ENCODE peak calls at places on chromosomes 6 and 20, in five cellular contexts. C is psoas muscle, V is adipocyte, U is left lung, J is endothelial cell of umbilical vein. P is an unnamed sample. For H3K4me1, the result is how much of the 10 kb centered on the place peaks cover.

GRCh38 chr6:31771992-31772358 is 5.2 kb downstream of the VWA7 start:
- DNase-seq in C (no peak), V (no peak), U (no peak), J (no peak), P (no peak)

GRCh38 chr6:137926985-137927384 is 59.9 kb downstream of the TNFAIP3 start:
- DNase-seq in C (no peak), V (no peak), U (no peak), J (no peak), P (no peak)

GRCh38 chr20:53157443-53158408 is 185.6 kb downstream of the TSHZ2 start:
- DNase-seq in C (peak), V (peak), U (peak), J (peak), P (no peak)

GRCh38 chr20:44728835-44729342 is 13.7 kb downstream of the CCN5 start:
- DNase-seq in C (peak), V (peak), U (peak), J (peak), P (peak)

GRCh38 chr6:9799582-9799981 is 615.3 kb downstream of the TFAP2A start:
- DNase-seq in C (no peak), V (no peak), U (no peak), J (no peak), P (no peak)

GRCh38 chr6:33314515-33314942 is 651 bp upstream of the TAPBP start:
- DNase-seq in C (peak), V (peak), U (peak), J (peak), P (peak)

GRCh38 chr6:50565004-50565403 is 148.3 kb upstream of the TFAP2D start:
- DNase-seq in C (no peak), V (no peak), U (no peak), J (no peak), P (no peak)

GRCh38 chr6:150417899-150418824 is 49.4 kb downstream of the IYD start:
- DNase-seq in C (no peak), V (peak), U (no peak), J (peak), P (no peak)

GRCh38 chr20:31943052-31943471 is 8.8 kb downstream of the PDRG1 start:
- DNase-seq in C (no peak), V (no peak), U (no peak), J (no peak), P (no peak)

GRCh38 chr6:85912582-85912981 is 269.9 kb upstream of the SYNCRIP start:
- DNase-seq in C (no peak), V (no peak), U (no peak), J (no peak), P (no peak)

GRCh38 chr6:108243836-108244235 is 17.0 kb downstream of the SNX3 start:
- DNase-seq in C (no peak), V (no peak), U (no peak), J (peak), P (no peak)

GRCh38 chr20:45067558-45067957 is 33.4 kb downstream of the KCNS1 start:
- DNase-seq in C (no peak), V (no peak), U (no peak), J (no peak), P (no peak)

GRCh38 chr6:30071081-30071818 is 4.3 kb downstream of the PPP1R11 start:
- DNase-seq in C (peak), V (no peak), U (no peak), J (peak), P (no peak)

GRCh38 chr6:135347887-135348286 is 149.7 kb downstream of the AHI1 start:
- DNase-seq in C (no peak), V (no peak), U (no peak), J (no peak), P (no peak)
- H3K4me3 ChIP-seq in C (no peak), V (no peak), U (no peak), J (no peak), P (no peak)

DNA sequence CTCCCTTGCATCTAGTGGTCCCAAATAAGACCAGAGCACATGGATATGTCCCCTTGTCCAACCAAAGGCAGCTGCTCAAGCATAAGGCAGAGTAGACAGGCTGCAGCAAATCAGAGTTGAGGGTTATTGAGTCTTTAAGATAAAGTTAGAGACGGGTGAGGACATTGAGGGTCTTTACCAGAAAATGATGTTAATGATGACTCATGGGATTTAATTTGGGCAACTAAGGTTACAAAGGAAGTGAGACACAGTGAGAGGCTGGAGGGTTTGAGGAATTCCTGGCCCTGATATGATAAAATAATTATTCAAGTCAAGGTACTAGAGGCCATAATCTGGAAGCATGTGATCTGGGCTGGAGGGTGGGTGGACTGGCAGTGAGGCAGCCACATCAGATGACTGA is 133.6 kb downstream of the ALDH8A1 start:
- DNase-seq in C (no peak), V (no peak), U (no peak), J (no peak), P (no peak)
- H3K4me1 ChIP-seq in C (under half), V (under half), U (under half), J (under half), P (under half)

DNA sequence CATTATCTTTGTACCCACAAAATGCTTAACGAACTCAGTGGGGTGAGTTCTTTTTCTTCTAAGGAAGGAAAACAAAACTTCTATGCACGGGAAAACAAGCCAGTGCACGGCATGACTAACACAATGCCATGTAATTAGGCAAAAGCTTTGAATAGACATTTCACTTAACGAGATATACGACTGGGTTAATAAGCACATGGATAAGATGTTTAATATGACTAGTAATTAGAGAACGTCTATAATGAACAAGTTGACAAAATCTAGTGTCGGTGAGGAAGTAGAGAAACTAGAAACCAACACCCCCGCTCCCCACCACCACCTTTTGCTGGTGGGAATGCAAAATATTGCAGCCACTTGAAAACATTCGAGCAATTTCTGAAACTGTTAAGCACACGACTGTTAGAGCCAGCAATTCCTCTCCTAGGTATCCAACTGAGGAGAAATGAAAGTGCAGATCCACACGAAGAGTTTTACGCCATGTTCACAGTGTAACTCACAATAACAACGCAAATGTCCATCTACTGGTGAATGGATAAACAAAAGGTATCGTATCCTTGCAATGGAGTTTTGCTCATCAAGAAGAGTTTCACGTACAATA is 644.8 kb upstream of the AGPAT4 start:
- DNase-seq in C (no peak), V (no peak), U (no peak), J (no peak), P (no peak)
- H3K4me3 ChIP-seq in C (no peak), V (no peak), U (no peak), J (no peak), P (no peak)

GRCh38 chr20:3680701-3681351 is 984 bp downstream of the ADAM33 start:
- DNase-seq in C (no peak), V (peak), U (no peak), J (no peak), P (no peak)

GRCh38 chr20:3679749-3680700 is 1.8 kb downstream of the ADAM33 start:
- DNase-seq in C (peak), V (peak), U (no peak), J (no peak), P (peak)

GRCh38 chr20:3678893-3679720 is 2.7 kb downstream of the ADAM33 start:
- DNase-seq in C (no peak), V (peak), U (no peak), J (no peak), P (no peak)

GRCh38 chr20:3677733-3678132 is 4.1 kb downstream of the ADAM33 start:
- DNase-seq in C (peak), V (peak), U (no peak), J (no peak), P (no peak)

DNA sequence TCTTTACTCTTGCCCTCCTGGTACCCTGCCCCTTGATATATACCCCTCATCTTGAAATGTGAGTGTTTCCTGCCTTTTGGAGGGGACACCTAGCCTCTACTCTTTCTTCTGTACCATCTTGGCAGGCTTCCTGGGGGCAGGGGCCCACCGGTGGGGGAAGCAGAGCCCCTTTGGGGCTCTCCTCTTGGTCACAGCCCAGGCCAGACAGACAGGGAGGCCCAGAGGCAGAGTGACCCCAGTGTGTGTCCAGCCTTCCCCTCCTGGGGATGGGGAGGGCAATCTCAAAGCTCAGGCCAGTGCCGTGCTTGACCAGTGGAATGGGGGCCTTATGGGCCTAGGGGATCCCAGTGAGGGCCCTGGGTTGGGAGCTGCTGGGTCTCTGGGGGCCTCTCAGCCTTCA is 3.6 kb downstream of the ADAM33 start:
- DNase-seq in C (no peak), V (no peak), U (no peak), J (no peak), P (no peak)
- H3K4me1 ChIP-seq in C (under half), V (under half), U (under half), J (under half), P (under half)

GRCh38 chr6:153001767-153002612 is 519 bp downstream of the MTRF1L start:
- DNase-seq in C (no peak), V (peak), U (no peak), J (peak), P (no peak)

GRCh38 chr6:153003294-153003645 is 761 bp upstream of the MTRF1L start:
- DNase-seq in C (no peak), V (no peak), U (no peak), J (no peak), P (no peak)

GRCh38 chr6:153000243-153000642 is 2.3 kb downstream of the MTRF1L start:
- DNase-seq in C (no peak), V (no peak), U (no peak), J (no peak), P (no peak)

GRCh38 chr6:153002613-153003293 is at the start of gene MTRF1L:
- DNase-seq in C (peak), V (peak), U (peak), J (peak), P (peak)
- H3K4me3 ChIP-seq in C (peak), V (peak), U (peak), J (peak), P (peak)

GRCh38 chr20:5677389-5677788 is 72.8 kb upstream of the SHLD1 start:
- DNase-seq in C (no peak), V (no peak), U (no peak), J (no peak), P (no peak)

GRCh38 chr20:5680227-5680626 is 70.0 kb upstream of the SHLD1 start:
- DNase-seq in C (no peak), V (no peak), U (no peak), J (no peak), P (no peak)

GRCh38 chr20:5675103-5676091 is 74.8 kb upstream of the SHLD1 start:
- DNase-seq in C (no peak), V (peak), U (no peak), J (no peak), P (no peak)

GRCh38 chr20:5674176-5674660 is 76.0 kb upstream of the SHLD1 start:
- DNase-seq in C (no peak), V (no peak), U (no peak), J (no peak), P (no peak)

DNA sequence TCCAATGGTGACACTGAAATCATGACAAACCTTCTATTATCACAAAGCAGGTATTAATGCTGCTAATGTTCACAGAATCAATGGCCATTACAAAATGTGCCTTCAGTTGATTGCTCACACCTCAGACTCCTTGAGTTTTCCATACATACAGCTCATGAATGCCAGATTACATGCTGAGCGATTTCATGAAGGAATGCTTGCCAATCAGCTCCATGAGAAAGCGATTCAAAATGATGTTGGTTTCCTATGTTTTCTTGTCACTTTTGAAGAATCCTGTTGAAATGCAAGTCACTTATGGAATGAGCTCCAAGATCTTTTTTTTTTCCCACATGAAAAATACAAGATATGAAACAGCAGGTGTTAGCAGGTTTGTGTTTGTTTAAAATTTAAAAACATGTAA is 71.4 kb upstream of the SHLD1 start:
- DNase-seq in C (no peak), V (no peak), U (no peak), J (no peak), P (no peak)
- H3K4me1 ChIP-seq in C (under half), V (under half), U (under half), J (under half), P (under half)

GRCh38 chr6:127796713-127797112 is 104.1 kb downstream of the THEMIS start:
- DNase-seq in C (no peak), V (no peak), U (no peak), J (no peak), P (no peak)
- H3K4me3 ChIP-seq in C (no peak), V (no peak), U (no peak), J (no peak), P (no peak)

GRCh38 chr6:43378631-43379030 is 9.2 kb upstream of the ZNF318 start:
- DNase-seq in C (no peak), V (no peak), U (no peak), J (no peak), P (no peak)

GRCh38 chr6:43377710-43378229 is 8.3 kb upstream of the ZNF318 start:
- DNase-seq in C (no peak), V (no peak), U (no peak), J (no peak), P (no peak)

GRCh38 chr6:43386492-43386891 is 17.0 kb upstream of the ZNF318 start:
- DNase-seq in C (no peak), V (no peak), U (no peak), J (peak), P (no peak)

GRCh38 chr6:43383021-43383667 is 13.7 kb upstream of the ZNF318 start:
- DNase-seq in C (no peak), V (peak), U (no peak), J (no peak), P (no peak)
- H3K4me1 ChIP-seq in C (under half), V (under half), U (under half), J (under half), P (under half)

GRCh38 chr20:36645353-36645752 is 643 bp downstream of the SLA2 start:
- DNase-seq in C (no peak), V (no peak), U (no peak), J (no peak), P (no peak)
- H3K4me3 ChIP-seq in C (no peak), V (no peak), U (no peak), J (no peak), P (no peak)

DNA sequence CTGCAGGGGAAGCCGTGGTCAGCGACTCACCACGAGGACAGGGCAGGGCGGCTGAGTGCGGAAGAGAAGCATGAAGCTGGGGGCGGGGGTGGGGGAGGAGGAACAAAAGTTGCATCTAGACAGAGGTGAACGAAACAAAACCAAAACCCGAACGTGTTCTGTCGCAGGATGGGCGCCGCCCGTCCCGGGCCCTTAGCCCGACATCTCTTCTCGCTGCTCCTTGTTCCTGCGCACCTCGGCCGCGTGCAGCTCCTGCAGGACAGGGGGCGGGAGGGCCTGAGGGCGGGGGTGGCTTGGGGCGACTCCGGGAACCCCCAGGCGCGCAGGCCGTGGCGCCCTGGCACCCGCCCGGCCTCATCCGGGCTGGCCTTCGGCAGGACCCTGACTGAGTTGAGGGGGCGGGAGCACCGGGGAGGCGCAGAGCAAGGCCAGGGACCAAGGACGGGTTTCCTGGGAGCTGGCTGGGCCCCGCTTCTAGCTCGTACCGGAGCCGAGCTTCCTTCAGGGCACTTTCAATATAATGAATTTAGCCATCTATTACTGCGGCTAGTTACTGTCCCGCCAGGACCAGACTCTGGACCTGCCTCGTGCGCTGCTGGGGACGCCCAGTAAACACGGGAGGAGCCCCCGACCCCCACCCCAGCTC is 12.0 kb downstream of the STMN3 start:
- DNase-seq in C (no peak), V (no peak), U (no peak), J (peak), P (no peak)
- H3K4me1 ChIP-seq in C (under half), V (under half), U (under half), J (under half), P (under half)